ENCODE peak calls at places on chromosomes 2 and 18, in eight cellular contexts. Y, C, Z, H, V, M, W and Q are unnamed samples.

GRCh38 chr2:36569267-36569860 is 28.6 kb downstream of the FEZ2 start:
- DNase-seq in H (no peak), Y (peak), W (no peak), Z (no peak), M (no peak), V (no peak), C (no peak), Q (peak)

GRCh38 chr18:73893879-73894278 is 253.8 kb downstream of the FBXO15 start:
- DNase-seq in M (peak), W (no peak), Y (no peak), Z (no peak), C (no peak), V (no peak), H (no peak), Q (no peak)

GRCh38 chr2:148540022-148540421 is 104.5 kb upstream of the EPC2 start:
- DNase-seq in Z (no peak), V (no peak), H (no peak), M (no peak), Y (no peak), C (no peak), W (no peak), Q (no peak)

GRCh38 chr2:195595825-195596224 is 61.2 kb upstream of the SLC39A10 start:
- DNase-seq in C (no peak), V (no peak), W (no peak), Z (no peak), H (no peak), Y (no peak), M (no peak), Q (no peak)

GRCh38 chr2:142445023-142445422 is 314.2 kb upstream of the LRP1B start:
- DNase-seq in W (no peak), C (no peak), Y (no peak), Z (no peak), V (no peak), M (no peak), H (no peak), Q (no peak)

GRCh38 chr2:143261986-143262784 is 133.0 kb downstream of the ARHGAP15 start:
- DNase-seq in H (no peak), Z (peak), V (peak), Y (no peak), C (no peak), W (no peak), M (no peak), Q (peak)

GRCh38 chr2:44100351-44100750 is 68.3 kb upstream of the PPM1B start:
- DNase-seq in W (peak), Y (no peak), Z (no peak), H (no peak), C (peak), M (peak), V (no peak), Q (peak)

GRCh38 chr2:236705295-236706114 is 135.9 kb downstream of the ACKR3 start:
- DNase-seq in C (no peak), M (no peak), V (no peak), Y (no peak), Z (no peak), W (no peak), H (no peak), Q (no peak)

GRCh38 chr18:47263828-47264314 is 12.4 kb upstream of the SKOR2 start:
- DNase-seq in V (no peak), Z (no peak), W (no peak), Y (peak), M (no peak), H (no peak), C (no peak), Q (no peak)

GRCh38 chr18:57644540-57644939 is 22.9 kb upstream of the NARS1 start:
- DNase-seq in Z (no peak), Y (no peak), C (no peak), W (no peak), M (no peak), V (no peak), H (no peak), Q (no peak)

GRCh38 chr2:8310557-8311455 is 371.1 kb upstream of the ID2 start:
- DNase-seq in V (peak), Y (no peak), Z (no peak), H (no peak), M (no peak), C (no peak), W (no peak), Q (no peak)

GRCh38 chr18:22952525-22952924 is 19.4 kb downstream of the RBBP8 start:
- DNase-seq in H (no peak), Y (no peak), Z (no peak), V (no peak), C (no peak), W (no peak), M (no peak), Q (no peak)

GRCh38 chr18:38867680-38868079 is 1302.1 kb upstream of the CELF4 start:
- DNase-seq in M (no peak), W (no peak), C (no peak), Z (no peak), H (no peak), V (no peak), Y (peak), Q (no peak)

GRCh38 chr18:13878858-13879257 is 36.5 kb downstream of the MC2R start:
- DNase-seq in V (no peak), Z (no peak), C (no peak), H (no peak), M (no peak), W (no peak), Y (peak), Q (no peak)

GRCh38 chr18:43122955-43123354 is 7.5 kb upstream of the RIT2 start:
- DNase-seq in H (no peak), V (no peak), C (no peak), Y (no peak), W (no peak), Z (no peak), M (no peak), Q (no peak)

GRCh38 chr2:121049921-121050585 is 234.9 kb downstream of the TFCP2L1 start:
- DNase-seq in Y (no peak), H (peak), C (no peak), W (no peak), Z (no peak), M (no peak), V (no peak), Q (no peak)

GRCh38 chr18:45526120-45526841 is 89.0 kb upstream of the SLC14A2 start:
- DNase-seq in C (no peak), M (peak), W (no peak), H (no peak), Z (no peak), Y (no peak), V (no peak), Q (peak)

GRCh38 chr18:60686142-60686541 is 313.6 kb upstream of the MC4R start:
- DNase-seq in H (no peak), C (no peak), V (no peak), M (no peak), Y (no peak), W (no peak), Z (no peak), Q (no peak)

GRCh38 chr2:69177063-69177771 is 164.2 kb downstream of the ANTXR1 start:
- DNase-seq in H (no peak), C (peak), Y (peak), Z (no peak), M (peak), V (no peak), W (peak), Q (peak)

GRCh38 chr2:54834721-54835120 is 111.3 kb downstream of the EML6 start:
- DNase-seq in Y (no peak), H (no peak), C (no peak), W (no peak), M (no peak), V (no peak), Z (no peak), Q (no peak)

GRCh38 chr2:223837290-223838061 is at the start of gene AP1S3:
- DNase-seq in V (peak), Z (peak), H (peak), W (peak), C (peak), Y (peak), M (peak), Q (peak)

GRCh38 chr2:69046221-69046662 is 33.3 kb downstream of the ANTXR1 start:
- DNase-seq in Z (no peak), H (no peak), C (peak), V (no peak), Y (no peak), W (no peak), M (peak), Q (peak)

GRCh38 chr2:203543898-203544328 is 8.8 kb upstream of the RAPH1 start:
- DNase-seq in H (peak), V (no peak), Y (no peak), C (no peak), Z (no peak), W (no peak), M (no peak), Q (no peak)

GRCh38 chr18:66616523-66616983 is 12.7 kb upstream of the CDH19 start:
- DNase-seq in Z (no peak), V (no peak), M (peak), Y (peak), W (no peak), H (no peak), C (no peak), Q (no peak)

GRCh38 chr2:213219816-213220215 is 64.4 kb upstream of the SPAG16 start:
- DNase-seq in Y (no peak), C (no peak), M (no peak), V (no peak), H (no peak), Z (no peak), W (no peak), Q (no peak)

GRCh38 chr2:60614319-60614718 is 60.9 kb upstream of the BCL11A start:
- DNase-seq in Z (no peak), H (no peak), Y (no peak), V (no peak), W (no peak), M (no peak), C (no peak), Q (no peak)

GRCh38 chr2:30664761-30665358 is 142.4 kb downstream of the CAPN13 start:
- DNase-seq in Z (no peak), W (no peak), Y (no peak), C (no peak), H (no peak), V (no peak), M (peak), Q (peak)

GRCh38 chr2:72138921-72139381 is 8.7 kb downstream of the CYP26B1 start:
- DNase-seq in H (no peak), M (no peak), V (no peak), W (no peak), Z (no peak), Y (no peak), C (no peak), Q (no peak)

GRCh38 chr2:209638346-209638745 is 133.3 kb upstream of the UNC80 start:
- DNase-seq in M (peak), V (no peak), Z (no peak), H (no peak), W (no peak), C (no peak), Y (no peak), Q (peak)

GRCh38 chr2:178700922-178701342 is 106.3 kb downstream of the TTN start:
- DNase-seq in Z (peak), Y (peak), W (no peak), H (peak), M (peak), C (no peak), V (no peak), Q (no peak)

GRCh38 chr2:195824478-195824877 is 167.5 kb downstream of the SLC39A10 start:
- DNase-seq in Z (no peak), H (no peak), V (no peak), W (no peak), M (peak), Y (no peak), C (no peak), Q (no peak)

DNA sequence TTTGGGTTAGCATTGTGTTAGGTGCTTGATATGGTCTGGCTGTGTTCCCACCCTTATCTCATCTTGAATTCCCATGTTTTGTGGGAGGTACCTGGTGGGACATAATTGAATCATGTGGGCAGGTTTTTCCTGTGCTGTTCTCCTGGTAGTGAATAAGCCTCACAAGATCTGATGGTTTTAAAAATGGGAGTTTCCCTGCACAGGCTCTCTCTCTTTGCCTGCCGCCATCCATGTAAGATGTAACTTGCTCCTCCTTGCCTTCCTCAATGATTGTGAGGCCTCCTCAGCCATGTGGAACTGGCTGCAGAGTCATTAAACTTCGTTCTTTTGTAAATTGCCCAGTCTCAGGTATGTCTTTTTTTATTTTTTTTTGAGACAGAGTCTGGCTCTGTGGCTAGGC is 2.8 kb downstream of the MSH2 start:
- DNase-seq in W (no peak), Z (no peak), V (no peak), H (no peak), C (no peak), M (no peak), Y (no peak), Q (no peak)
- H3K4me3 ChIP-seq in W (no peak), Z (no peak), V (no peak), H (no peak), C (no peak), M (no peak), Y (peak), Q (no peak)

GRCh38 chr2:106540886-106541285 is 53.7 kb downstream of the CD8B2 start:
- DNase-seq in Y (no peak), H (no peak), M (no peak), C (no peak), W (no peak), V (no peak), Z (no peak), Q (no peak)

GRCh38 chr2:106546376-106546990 is 59.3 kb downstream of the CD8B2 start:
- DNase-seq in C (no peak), Z (no peak), W (no peak), Y (no peak), M (no peak), H (no peak), V (no peak), Q (no peak)

GRCh38 chr2:106541333-106541732 is 54.2 kb downstream of the CD8B2 start:
- DNase-seq in Z (no peak), M (no peak), C (no peak), W (no peak), Y (no peak), V (no peak), H (no peak), Q (no peak)

GRCh38 chr2:106547104-106547503 is 59.9 kb downstream of the CD8B2 start:
- DNase-seq in W (peak), H (no peak), Z (no peak), M (no peak), Y (no peak), C (no peak), V (no peak), Q (peak)

GRCh38 chr2:106542730-106543359 is 55.7 kb downstream of the CD8B2 start:
- DNase-seq in Y (peak), H (peak), M (peak), W (peak), C (peak), V (peak), Z (no peak), Q (peak)
- H3K4me3 ChIP-seq in Y (peak), H (peak), M (peak), W (peak), C (peak), V (no peak), Z (no peak), Q (no peak)

GRCh38 chr2:230989731-230990130 is 6.2 kb upstream of the SPATA3 start:
- DNase-seq in H (no peak), Y (no peak), W (no peak), Z (no peak), C (no peak), M (no peak), V (no peak), Q (no peak)

GRCh38 chr2:230986520-230987136 is 9.3 kb upstream of the SPATA3 start:
- DNase-seq in W (no peak), Y (no peak), Z (no peak), M (no peak), V (no peak), H (no peak), C (no peak), Q (no peak)

GRCh38 chr2:230985519-230986231 is 10.2 kb upstream of the SPATA3 start:
- DNase-seq in C (no peak), W (no peak), Y (no peak), H (no peak), V (no peak), M (no peak), Z (no peak), Q (no peak)

GRCh38 chr2:230990131-230990898 is 5.6 kb upstream of the SPATA3 start:
- DNase-seq in C (no peak), M (no peak), Z (no peak), W (no peak), H (no peak), V (no peak), Y (no peak), Q (no peak)

GRCh38 chr2:230987137-230988020 is 8.5 kb upstream of the SPATA3 start:
- DNase-seq in H (peak), M (peak), Z (no peak), Y (peak), V (peak), W (peak), C (peak), Q (peak)
- H3K4me3 ChIP-seq in H (peak), M (peak), Z (peak), Y (peak), V (peak), W (peak), C (peak), Q (peak)

DNA sequence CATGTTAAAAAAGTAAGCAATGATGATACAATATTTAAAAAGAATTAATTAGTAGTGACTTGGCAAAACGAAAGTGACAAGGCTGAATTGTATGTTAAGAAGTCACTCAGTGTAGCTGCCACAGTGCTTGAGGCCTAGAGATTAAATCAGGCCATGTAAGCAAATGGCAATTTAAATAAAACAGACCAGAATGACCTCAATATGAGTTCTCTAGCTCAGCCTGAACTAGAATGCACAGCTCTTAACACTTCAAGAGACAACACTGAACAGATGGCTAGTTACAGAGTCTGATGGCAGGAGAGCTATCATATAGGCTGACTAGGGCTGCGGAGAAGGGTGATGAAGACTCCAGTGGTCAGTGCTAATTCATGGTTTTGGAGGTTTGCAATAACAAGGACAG is 117.9 kb upstream of the ZBTB14 start:
- DNase-seq in W (no peak), Y (no peak), H (no peak), V (no peak), Z (no peak), C (no peak), M (no peak), Q (no peak)
- H3K4me3 ChIP-seq in W (no peak), Y (no peak), H (no peak), V (no peak), Z (no peak), C (no peak), M (no peak), Q (no peak)

DNA sequence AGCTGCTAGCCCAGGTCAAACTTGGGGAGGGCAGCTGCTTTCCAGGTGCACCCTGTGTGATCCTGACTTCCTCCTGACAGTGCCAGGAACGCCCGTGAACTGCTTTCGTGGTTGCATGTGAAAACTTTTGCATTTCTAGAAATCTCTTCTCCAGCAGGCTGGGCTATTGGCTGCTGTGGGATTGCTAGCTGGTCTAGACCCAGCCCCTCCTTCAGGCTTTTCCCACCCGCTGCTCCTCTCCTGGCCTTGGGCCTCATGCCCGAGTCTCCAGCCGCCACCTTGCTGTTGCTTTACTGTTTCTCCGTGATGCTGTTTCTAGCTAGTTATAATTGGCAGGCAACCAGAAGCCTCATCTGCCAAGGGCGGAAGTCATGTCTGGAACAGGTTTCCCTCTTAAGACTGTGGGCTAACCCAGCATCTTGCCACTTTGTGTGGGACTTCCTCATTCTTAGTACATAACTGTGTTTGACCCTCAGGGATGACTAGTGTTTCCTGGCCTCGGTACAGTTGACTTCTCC is 27.0 kb upstream of the MGAT4A start:
- DNase-seq in W (peak), M (peak), H (no peak), C (peak), Z (peak), V (peak), Y (no peak), Q (peak)
- H3K4me3 ChIP-seq in W (no peak), M (no peak), H (no peak), C (peak), Z (no peak), V (peak), Y (no peak), Q (no peak)

GRCh38 chr2:28389399-28390240 is 3.0 kb upstream of the FOSL2 start:
- DNase-seq in M (no peak), C (no peak), W (no peak), Z (no peak), Y (peak), H (peak), V (no peak), Q (no peak)
- H3K4me3 ChIP-seq in M (peak), C (peak), W (peak), Z (peak), Y (peak), H (peak), V (peak), Q (peak)